ENCODE peak calls at places on chromosomes 16 and 17, in eight cellular contexts. Q is colonic mucosa, V is neural crest cell, Y is fibroblast of pulmonary artery, P is endothelial cell, G is mucosa of descending colon, A is tibial nerve, J is AG10803. R is an unnamed sample.

GRCh38 chr16:87344931-87345631 is 27.9 kb upstream of the C16orf95 start:
- DNase-seq in Q (peak; percentile 70), V (no peak), Y (no peak), P (no peak), G (peak; percentile 64), A (peak; percentile 22), J (no peak), R (no peak)

GRCh38 chr16:165539-166374 is at the start of gene HBM:
- DNase-seq in Q (no peak), V (no peak), Y (no peak), P (no peak), G (peak; percentile 8), A (no peak), J (no peak), R (no peak)

GRCh38 chr17:35809855-35810461 is 674 bp downstream of the TAF15 start:
- DNase-seq in Q (no peak), V (no peak), Y (no peak), P (no peak), G (no peak), A (no peak), J (peak; percentile 23), R (no peak)

GRCh38 chr16:6633441-6633840 is 699.2 kb upstream of the RBFOX1 start:
- DNase-seq in Q (no peak), V (no peak), Y (no peak), P (no peak), G (no peak), A (no peak), J (no peak), R (no peak)

GRCh38 chr17:77394540-77395295 is 253.9 kb downstream of the SEC14L1 start:
- DNase-seq in Q (peak; percentile 60), V (peak; percentile 34), Y (peak; percentile 54), P (no peak), G (peak; percentile 67), A (no peak), J (peak; percentile 63), R (no peak)

GRCh38 chr17:77471984-77472836 is 331.4 kb downstream of the SEC14L1 start:
- DNase-seq in Q (no peak), V (no peak), Y (peak; percentile 93), P (peak; percentile 55), G (no peak), A (no peak), J (peak; percentile 73), R (no peak)

GRCh38 chr17:61464121-61464905 is 12.1 kb downstream of the TBX4 start:
- DNase-seq in Q (no peak), V (no peak), Y (no peak), P (no peak), G (no peak), A (no peak), J (no peak), R (no peak)

GRCh38 chr17:83173997-83174858 is 94.8 kb downstream of the METRNL start:
- DNase-seq in Q (peak; percentile 17), V (no peak), Y (no peak), P (no peak), G (no peak), A (peak; percentile 30), J (peak; percentile 91), R (peak; percentile 66)

GRCh38 chr17:76074390-76075363 is at the start of gene GALR2:
- DNase-seq in Q (no peak), V (peak; percentile 9), Y (no peak), P (no peak), G (no peak), A (no peak), J (no peak), R (peak; percentile 47)

GRCh38 chr17:30290696-30291570 is 811 bp downstream of the BLMH start:
- DNase-seq in Q (peak; percentile 72), V (peak; percentile 41), Y (peak; percentile 33), P (peak; percentile 49), G (peak; percentile 68), A (peak; percentile 9), J (peak; percentile 11), R (peak; percentile 61)

GRCh38 chr16:86391987-86392386 is 118.3 kb upstream of the FOXF1 start:
- DNase-seq in Q (no peak), V (no peak), Y (peak; percentile 53), P (no peak), G (no peak), A (no peak), J (peak; percentile 61), R (no peak)

DNA sequence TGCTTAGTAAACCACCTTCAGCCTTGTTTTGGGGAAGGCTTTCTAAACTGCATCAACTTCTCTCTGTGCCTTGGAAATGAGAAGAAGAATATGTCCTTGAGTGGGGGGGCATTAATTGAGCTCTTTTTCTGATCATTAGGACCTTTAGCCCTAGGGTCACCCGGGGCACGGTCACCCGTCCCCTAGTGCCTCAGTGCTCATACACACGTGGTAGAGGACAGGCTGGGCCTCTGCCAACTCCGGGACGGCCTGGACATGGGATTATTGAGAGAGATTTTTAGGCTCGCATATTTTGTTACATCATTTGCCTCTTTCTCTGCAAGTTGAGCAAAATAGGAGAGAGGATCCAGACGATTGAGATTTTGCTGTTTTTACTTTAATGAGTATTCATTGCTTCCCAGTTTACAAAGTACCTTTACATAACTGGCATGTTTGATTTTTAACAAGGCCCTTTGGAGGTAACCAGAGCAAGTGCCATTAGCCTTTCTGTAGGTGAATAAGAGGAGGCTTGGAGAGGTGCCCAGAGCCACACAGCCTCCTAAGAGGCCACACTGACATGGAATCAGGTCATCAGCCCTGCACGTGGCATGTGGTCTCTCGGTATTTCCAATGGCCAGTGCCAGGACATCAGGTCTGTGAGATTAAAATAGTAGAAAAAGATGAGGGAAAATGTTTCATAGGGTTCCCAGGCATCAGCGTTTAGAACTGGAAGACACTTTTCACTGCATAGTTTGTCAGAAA is 11.1 kb downstream of the PMM2 start:
- DNase-seq in Q (no peak), V (no peak), Y (no peak), P (no peak), G (no peak), A (no peak), J (no peak), R (no peak)
- TF ChIP-seq CTCF in Q (no peak), V (no peak), Y (no peak), P (no peak), G (no peak), A (no peak), J (no peak), R (no peak)

GRCh38 chr16:8795096-8795495 is 2.3 kb downstream of the TMEM186 start:
- DNase-seq in Q (no peak), V (no peak), Y (no peak), P (no peak), G (no peak), A (no peak), J (no peak), R (no peak)
- TF ChIP-seq CTCF in Q (no peak), V (no peak), Y (no peak), P (no peak), G (no peak), A (no peak), J (no peak), R (no peak)

GRCh38 chr16:46627746-46628145 is 6.6 kb upstream of the SHCBP1 start:
- DNase-seq in Q (no peak), V (no peak), Y (no peak), P (no peak), G (no peak), A (no peak), J (no peak), R (no peak)

GRCh38 chr16:46632778-46633733 is 11.9 kb upstream of the SHCBP1 start:
- DNase-seq in Q (no peak), V (no peak), Y (no peak), P (no peak), G (no peak), A (no peak), J (no peak), R (no peak)

DNA sequence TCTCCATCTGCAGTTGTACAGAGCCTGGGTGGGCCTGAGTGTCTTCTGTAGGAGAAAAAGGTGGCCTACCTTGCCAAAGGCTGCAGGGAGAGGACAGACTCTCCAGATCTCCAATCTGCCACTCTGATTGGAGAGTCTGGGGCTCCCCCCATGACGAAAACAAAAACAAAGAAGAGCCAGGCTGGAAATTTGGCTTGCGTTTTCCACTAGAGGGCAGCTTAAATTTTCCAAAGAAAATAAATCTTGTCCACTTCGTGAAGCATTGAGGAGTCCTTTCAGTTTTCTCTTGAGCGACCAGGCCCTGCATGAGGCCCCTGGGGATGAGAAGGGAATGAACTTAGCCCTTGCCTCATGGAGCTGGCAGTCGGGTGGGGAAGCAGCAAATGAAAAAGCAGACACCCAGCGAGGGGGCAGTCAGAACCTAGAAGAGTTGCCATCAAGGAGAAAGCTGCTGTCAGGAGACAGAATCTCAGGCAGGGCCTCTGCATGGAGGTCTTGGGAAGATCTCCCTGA is 8.2 kb upstream of the SHCBP1 start:
- DNase-seq in Q (peak; percentile 23), V (no peak), Y (peak; percentile 77), P (peak; percentile 24), G (no peak), A (no peak), J (peak; percentile 57), R (no peak)
- TF ChIP-seq CTCF in Q (no peak), V (peak; percentile 44), Y (peak; percentile 60), P (peak; percentile 39), G (no peak), A (no peak), J (peak; percentile 58), R (no peak)

GRCh38 chr16:31132979-31133599 is 2.4 kb downstream of the PRSS8 start:
- DNase-seq in Q (no peak), V (no peak), Y (no peak), P (no peak), G (no peak), A (no peak), J (no peak), R (no peak)

GRCh38 chr16:31134091-31134571 is 1.4 kb downstream of the PRSS8 start:
- DNase-seq in Q (peak; percentile 27), V (no peak), Y (no peak), P (no peak), G (peak; percentile 46), A (no peak), J (no peak), R (no peak)

GRCh38 chr16:31136287-31136662 is 748 bp upstream of the PRSS8 start:
- DNase-seq in Q (no peak), V (no peak), Y (no peak), P (no peak), G (no peak), A (no peak), J (no peak), R (no peak)

GRCh38 chr16:31135535-31136286 is at the start of gene PRSS8:
- DNase-seq in Q (peak; percentile 97), V (no peak), Y (no peak), P (no peak), G (peak; percentile 95), A (no peak), J (no peak), R (no peak)

GRCh38 chr16:31134625-31135534 is 647 bp downstream of the PRSS8 start:
- DNase-seq in Q (peak; percentile 80), V (no peak), Y (no peak), P (no peak), G (peak; percentile 80), A (no peak), J (peak; percentile 9), R (no peak)
- TF ChIP-seq CTCF in Q (peak; percentile 10), V (no peak), Y (no peak), P (no peak), G (no peak), A (no peak), J (no peak), R (no peak)

GRCh38 chr17:33049781-33050414 is 58.3 kb downstream of the SPACA3 start:
- DNase-seq in Q (peak; percentile 68), V (peak; percentile 58), Y (peak; percentile 62), P (peak; percentile 63), G (peak; percentile 45), A (peak; percentile 52), J (peak; percentile 48), R (peak; percentile 68)
- TF ChIP-seq CTCF in Q (peak; percentile 75), V (peak; percentile 79), Y (peak; percentile 100), P (peak; percentile 84), G (peak; percentile 64), A (peak; percentile 38), J (peak; percentile 98), R (peak; percentile 91)

GRCh38 chr17:17445925-17446665 is 30.7 kb upstream of the MED9 start:
- DNase-seq in Q (peak; percentile 36), V (no peak), Y (peak; percentile 82), P (no peak), G (no peak), A (peak; percentile 72), J (peak; percentile 93), R (no peak)
- TF ChIP-seq CTCF in Q (no peak), V (no peak), Y (no peak), P (no peak), G (no peak), A (no peak), J (peak; percentile 3), R (no peak)

R was measured in glutamatergic neuron.